ENCODE peak calls at places on chromosomes 13 and 19, in five cellular contexts. N, D, K, L and I are unnamed samples.

GRCh38 chr13:27259831-27260230 is 8.5 kb downstream of the RPL21 start:
- DNase-seq in D (no peak), L (no peak), K (no peak), N (no peak), I (no peak)

GRCh38 chr13:60727140-60727539 is 330.1 kb downstream of the TDRD3 start:
- DNase-seq in K (no peak), N (no peak), L (no peak), D (no peak), I (no peak)

GRCh38 chr13:20001351-20001750 is 42.8 kb downstream of the ZMYM2 start:
- DNase-seq in N (no peak), L (no peak), D (no peak), K (no peak), I (no peak)

GRCh38 chr13:32126756-32127155 is 95.2 kb downstream of the FRY start:
- DNase-seq in L (no peak), K (no peak), D (no peak), N (peak; percentile 19), I (no peak)

GRCh38 chr19:30340724-30341595 is 31.2 kb upstream of the ZNF536 start:
- DNase-seq in N (no peak), K (no peak), D (no peak), L (no peak), I (no peak)

GRCh38 chr13:20402881-20403280 is 122.8 kb downstream of the CRYL1 start:
- DNase-seq in K (no peak), L (no peak), D (no peak), N (no peak), I (peak; percentile 60)

GRCh38 chr19:10390652-10391286 is 10.4 kb upstream of the TYK2 start:
- DNase-seq in K (peak; percentile 75), D (peak; percentile 62), N (peak; percentile 61), L (peak; percentile 61), I (no peak)

GRCh38 chr19:35295792-35296462 is 4.0 kb downstream of the MAG start:
- DNase-seq in N (no peak), L (no peak), D (no peak), K (no peak), I (no peak)

GRCh38 chr13:53105477-53105876 is 76.9 kb downstream of the OLFM4 start:
- DNase-seq in L (no peak), D (no peak), K (no peak), N (no peak), I (no peak)

GRCh38 chr13:102548811-102549210 is 48.0 kb upstream of the TPP2 start:
- DNase-seq in D (no peak), K (no peak), L (no peak), N (no peak), I (no peak)

GRCh38 chr13:101673360-101674105 is 221.1 kb downstream of the ITGBL1 start:
- DNase-seq in N (no peak), D (no peak), K (no peak), L (no peak), I (no peak)

GRCh38 chr19:37329686-37330085 is 41.2 kb upstream of the ZNF527 start:
- DNase-seq in L (no peak), K (no peak), D (no peak), N (no peak), I (no peak)

GRCh38 chr13:35733832-35734231 is 257.3 kb upstream of the MAB21L1 start:
- DNase-seq in L (no peak), D (no peak), K (no peak), N (no peak), I (no peak)

GRCh38 chr13:64074989-64075474 is 2659.4 kb upstream of the PCDH20 start:
- DNase-seq in K (no peak), N (no peak), L (no peak), D (no peak), I (no peak)

GRCh38 chr13:38141792-38142191 is 207.9 kb upstream of the UFM1 start:
- DNase-seq in L (no peak), D (no peak), K (no peak), N (peak; percentile 35), I (no peak)

GRCh38 chr13:35781661-35782060 is 305.2 kb upstream of the MAB21L1 start:
- DNase-seq in L (no peak), D (no peak), K (no peak), N (no peak), I (no peak)

GRCh38 chr19:48959341-48960239 is 4.9 kb downstream of the BAX start:
- DNase-seq in K (no peak), D (no peak), N (no peak), L (no peak), I (no peak)

GRCh38 chr19:46350758-46351159 is 3.9 kb downstream of the PPP5C start:
- DNase-seq in N (no peak), D (no peak), L (no peak), K (no peak), I (no peak)

GRCh38 chr13:77300176-77301141 is 26.4 kb downstream of the MYCBP2 start:
- DNase-seq in D (peak; percentile 74), K (no peak), N (peak; percentile 75), L (no peak), I (no peak)

DNA sequence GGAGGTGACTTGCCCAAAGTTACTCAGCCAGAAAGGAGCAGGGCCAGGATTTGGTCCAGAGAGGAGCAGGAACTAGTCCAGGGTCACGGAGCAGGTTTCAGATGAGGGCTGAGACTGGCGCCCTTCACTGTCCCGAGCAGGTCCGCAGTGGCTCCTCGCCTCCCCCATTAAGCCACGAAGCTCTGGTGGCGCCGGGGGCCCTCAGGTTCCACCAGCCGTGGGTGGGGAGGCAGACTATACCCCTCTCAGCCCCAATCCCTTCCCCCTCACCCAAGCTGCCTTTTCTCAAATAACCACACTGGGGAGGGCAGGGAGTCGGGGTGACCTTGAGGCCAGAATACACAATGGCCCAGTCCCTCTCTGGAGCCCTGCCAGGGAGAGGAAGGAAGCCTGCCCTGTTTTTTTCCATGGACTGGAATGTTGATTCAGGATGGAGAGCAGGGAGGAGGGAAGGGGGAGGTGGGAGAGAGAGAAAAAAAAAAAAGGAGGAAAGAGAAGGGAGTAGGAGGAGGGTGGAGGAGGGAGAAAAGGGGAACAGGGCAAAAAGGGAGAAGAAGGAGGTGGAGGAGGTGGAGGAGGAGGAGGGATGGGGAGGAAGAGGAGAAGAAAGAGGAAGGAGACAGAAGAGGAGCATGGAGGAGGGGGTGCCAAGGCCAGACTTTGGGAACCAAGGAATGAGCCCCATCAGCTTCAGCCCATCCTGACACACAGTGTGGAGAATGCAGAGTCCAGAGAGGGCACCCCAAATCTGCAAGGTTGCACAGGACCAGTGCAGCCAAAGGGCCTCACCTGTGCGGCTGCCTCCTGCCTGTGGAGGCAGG is 19.7 kb downstream of the CEACAM16 start:
- DNase-seq in L (peak; percentile 78), D (no peak), K (peak; percentile 88), N (peak; percentile 73), I (no peak)
- H3K4me3 ChIP-seq in L (peak overlapping the region; percentile 55), D (peak overlapping the region; percentile 5), K (no peak overlapping the region), N (no peak overlapping the region), I (peak overlapping the region; percentile 51)

GRCh38 chr19:7673995-7674667 is 2.8 kb upstream of the MCEMP1 start:
- DNase-seq in D (peak; percentile 50), K (peak; percentile 75), N (peak; percentile 38), L (peak; percentile 70), I (no peak)
- H3K4me3 ChIP-seq in D (no peak overlapping the region), K (no peak overlapping the region), N (no peak overlapping the region), L (no peak overlapping the region), I (no peak overlapping the region)

GRCh38 chr13:41456768-41457588 is at the start of gene RGCC:
- DNase-seq in L (peak; percentile 81), D (peak; percentile 61), N (peak; percentile 57), K (peak; percentile 77), I (peak; percentile 83)
- H3K4me3 ChIP-seq in L (peak within 1 kb of the TSS; percentile 72), D (peak within 1 kb of the TSS; percentile 64), N (peak within 1 kb of the TSS; percentile 66), K (peak within 1 kb of the TSS; percentile 59), I (peak within 1 kb of the TSS; percentile 80)

GRCh38 chr13:67223024-67223423 is 7.1 kb downstream of the PCDH9 start:
- DNase-seq in L (no peak), D (no peak), K (no peak), N (peak; percentile 74), I (no peak)
- H3K4me3 ChIP-seq in L (peak overlapping the region; percentile 87), D (no peak overlapping the region), K (peak overlapping the region; percentile 5), N (no peak overlapping the region), I (no peak overlapping the region)

DNA sequence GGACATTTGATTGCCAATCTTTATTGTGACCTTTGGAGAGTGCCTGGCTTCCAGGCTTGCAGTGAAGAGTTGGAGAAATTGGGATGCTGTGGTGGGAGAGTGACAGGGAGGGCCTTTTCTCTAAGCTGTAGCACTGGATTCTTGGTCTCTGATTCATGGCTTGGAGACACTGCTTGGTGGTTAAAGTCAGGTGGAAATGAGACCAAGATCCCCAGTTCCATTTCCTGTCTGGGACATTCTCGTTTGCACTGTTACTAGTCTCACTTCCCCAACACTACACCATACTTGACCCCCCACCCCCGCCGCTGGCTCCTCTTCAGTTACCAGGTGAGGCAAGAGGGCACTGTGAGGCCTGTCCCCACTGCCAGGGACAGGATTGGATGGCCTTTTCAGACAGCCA is 2.9 kb downstream of the SUPT5H start:
- DNase-seq in L (no peak), D (peak; percentile 54), K (no peak), N (peak; percentile 68), I (no peak)
- H3K4me3 ChIP-seq in L (no peak overlapping the region), D (no peak overlapping the region), K (no peak overlapping the region), N (no peak overlapping the region), I (no peak overlapping the region)

GRCh38 chr19:56134655-56134922 is 6.5 kb upstream of the ZNF444 start:
- DNase-seq in D (no peak), N (no peak), L (no peak), K (no peak), I (no peak)
- H3K4me3 ChIP-seq in D (no peak overlapping the region), N (no peak overlapping the region), L (no peak overlapping the region), K (no peak overlapping the region), I (no peak overlapping the region)

GRCh38 chr19:1813197-1813836 is 1.2 kb upstream of the ATP8B3 start:
- DNase-seq in K (no peak), N (no peak), L (no peak), D (no peak), I (no peak)
- H3K4me3 ChIP-seq in K (no peak overlapping the region), N (peak overlapping the region; percentile 44), L (peak overlapping the region; percentile 71), D (peak overlapping the region; percentile 59), I (peak overlapping the region; percentile 80)

GRCh38 chr19:2582984-2583956 is 107.3 kb downstream of the GADD45B start:
- DNase-seq in K (no peak), L (no peak), N (no peak), D (no peak), I (peak; percentile 50)
- H3K4me3 ChIP-seq in K (no peak overlapping the region), L (no peak overlapping the region), N (no peak overlapping the region), D (no peak overlapping the region), I (no peak overlapping the region)

GRCh38 chr13:24834902-24835510 is 71.0 kb downstream of the RNF17 start:
- DNase-seq in K (no peak), N (no peak), D (no peak), L (no peak), I (no peak)
- H3K4me3 ChIP-seq in K (no peak overlapping the region), N (no peak overlapping the region), D (no peak overlapping the region), L (no peak overlapping the region), I (no peak overlapping the region)

DNA sequence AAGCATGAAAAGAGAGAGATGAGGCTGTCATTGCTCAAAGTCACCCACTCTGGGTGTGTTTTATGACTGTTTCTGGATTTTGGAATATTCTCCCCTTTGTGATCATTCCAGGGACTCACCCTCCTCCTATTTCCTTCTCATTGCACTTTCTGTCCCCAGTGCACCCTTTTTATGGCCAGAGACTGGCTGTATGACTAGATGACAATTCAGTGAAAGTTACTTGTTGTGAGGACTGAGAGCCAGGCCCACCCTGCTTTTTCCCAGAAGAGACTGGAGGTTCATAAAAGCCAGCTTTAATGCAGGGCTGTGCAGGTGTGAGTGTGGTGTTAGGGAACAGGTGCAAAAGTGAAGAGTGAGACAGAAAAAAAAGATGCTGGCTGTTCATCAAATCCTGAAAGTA is 17.3 kb downstream of the CEACAM7 start:
- DNase-seq in K (no peak), N (no peak), L (no peak), D (no peak), I (no peak)
- H3K4me3 ChIP-seq in K (no peak overlapping the region), N (no peak overlapping the region), L (no peak overlapping the region), D (no peak overlapping the region), I (no peak overlapping the region)